ENCODE peak calls at places on chromosomes 3 and 15, in eight cellular contexts. B, C, Q, X, O, L, W and G are unnamed samples.

GRCh38 chr3:16060358-16060852 is 114.1 kb upstream of the GALNT15 start:
- DNase-seq in O (no peak), B (peak; percentile 100), W (no peak), X (no peak), L (peak; percentile 68), C (peak; percentile 87), Q (peak; percentile 100), G (peak; percentile 86)

GRCh38 chr3:188431553-188431952 is 277.6 kb downstream of the LPP start:
- DNase-seq in X (no peak), B (no peak), L (no peak), C (no peak), O (no peak), Q (peak; percentile 10), W (no peak), G (no peak)

GRCh38 chr15:90149609-90150340 is 47.5 kb upstream of the IDH2 start:
- DNase-seq in Q (no peak), B (no peak), C (no peak), O (no peak), L (no peak), W (no peak), X (no peak), G (no peak)

GRCh38 chr15:100114100-100114499 is 227.7 kb downstream of the ADAMTS17 start:
- DNase-seq in L (peak; percentile 80), B (peak; percentile 79), Q (no peak), W (peak; percentile 50), O (no peak), C (peak; percentile 82), X (no peak), G (no peak)

GRCh38 chr15:46808834-46809233 is 908.5 kb upstream of the SEMA6D start:
- DNase-seq in Q (no peak), O (no peak), W (no peak), C (no peak), X (no peak), B (no peak), L (no peak), G (no peak)

GRCh38 chr15:35519536-35520149 is 26.3 kb downstream of the DPH6 start:
- DNase-seq in B (peak; percentile 17), X (no peak), L (no peak), O (peak; percentile 51), Q (peak; percentile 21), W (no peak), C (no peak), G (no peak)

GRCh38 chr15:42876224-42876623 is 44.4 kb downstream of the TTBK2 start:
- DNase-seq in X (no peak), O (no peak), Q (no peak), L (no peak), W (no peak), C (no peak), B (no peak), G (no peak)

GRCh38 chr3:175312766-175313165 is 453.6 kb downstream of the NAALADL2 start:
- DNase-seq in O (no peak), B (no peak), L (no peak), C (no peak), W (no peak), Q (no peak), X (no peak), G (no peak)

GRCh38 chr3:53803816-53804545 is 42.2 kb downstream of the CHDH start:
- DNase-seq in O (no peak), W (no peak), Q (no peak), B (no peak), C (peak; percentile 2), L (peak; percentile 42), X (no peak), G (no peak)

GRCh38 chr3:33318709-33319380 is 41.6 kb downstream of the FBXL2 start:
- DNase-seq in L (no peak), W (no peak), O (peak; percentile 27), Q (peak; percentile 48), B (no peak), C (no peak), X (no peak), G (no peak)

GRCh38 chr15:80694624-80695098 is 449 bp upstream of the ABHD17C start:
- DNase-seq in Q (peak; percentile 39), L (no peak), O (peak; percentile 48), B (no peak), X (peak; percentile 11), C (no peak), W (peak; percentile 38), G (no peak)

GRCh38 chr15:87703238-87704111 is 553.1 kb downstream of the NTRK3 start:
- DNase-seq in B (no peak), C (no peak), W (no peak), O (no peak), Q (no peak), X (no peak), L (no peak), G (no peak)

GRCh38 chr3:101279765-101280385 is 40.5 kb downstream of the IMPG2 start:
- DNase-seq in C (no peak), Q (no peak), O (no peak), X (no peak), L (no peak), W (no peak), B (no peak), G (no peak)

GRCh38 chr3:141740349-141740748 is 2.3 kb downstream of the RNF7 start:
- DNase-seq in C (no peak), B (no peak), W (no peak), L (no peak), Q (no peak), O (no peak), X (no peak), G (no peak)

GRCh38 chr3:99903844-99904243 is 86.2 kb downstream of the CMSS1 start:
- DNase-seq in X (no peak), C (no peak), Q (no peak), B (no peak), L (no peak), O (no peak), W (no peak), G (no peak)